ENCODE peak calls at places on chromosome 10, in four cellular contexts. Q is K562, W is HepG2, C is endothelial cell of umbilical vein. A is an unnamed sample.

GRCh38 chr10:44383749-44384600 is 922 bp downstream of the CXCL12 start:
- DNase-seq in W (no peak), C (no peak), Q (no peak), A (no peak)

GRCh38 chr10:5546891-5547683 is 22.3 kb downstream of the CALML3 start:
- DNase-seq in W (peak), C (peak), Q (no peak), A (no peak)

GRCh38 chr10:131686781-131687419 is 213.9 kb upstream of the PPP2R2D start:
- DNase-seq in Q (no peak), W (no peak), C (no peak), A (no peak)

GRCh38 chr10:108319434-108320222 is 1155.1 kb upstream of the SORCS1 start:
- DNase-seq in Q (no peak), W (no peak), C (no peak), A (no peak)

GRCh38 chr10:86306628-86307278 is 59.8 kb downstream of the GRID1 start:
- DNase-seq in W (peak), C (no peak), Q (peak), A (no peak)

GRCh38 chr10:74923556-74923955 is 97.2 kb downstream of the KAT6B start:
- DNase-seq in C (peak), Q (no peak), W (no peak), A (no peak)

GRCh38 chr10:22631646-22632278 is 82.6 kb downstream of the PIP4K2A start:
- DNase-seq in Q (peak), W (peak), C (peak), A (no peak)

GRCh38 chr10:35575640-35576039 is 29.5 kb upstream of the GJD4 start:
- DNase-seq in Q (no peak), C (no peak), W (no peak), A (no peak)

GRCh38 chr10:1047937-1048336 is 982 bp downstream of the IDI1 start:
- DNase-seq in W (no peak), Q (no peak), C (peak), A (no peak)

GRCh38 chr10:81733547-81733946 is 141.4 kb upstream of the NRG3 start:
- DNase-seq in C (no peak), Q (no peak), W (no peak), A (no peak)

GRCh38 chr10:103910442-103911000 is 7.5 kb downstream of the STN1 start:
- DNase-seq in Q (no peak), W (no peak), C (no peak), A (no peak)

GRCh38 chr10:67492317-67493019 is 203.5 kb downstream of the CTNNA3 start:
- DNase-seq in W (no peak), Q (no peak), C (peak), A (no peak)

GRCh38 chr10:44619975-44620374 is 235.1 kb upstream of the CXCL12 start:
- DNase-seq in Q (no peak), W (no peak), C (no peak), A (no peak)

GRCh38 chr10:34959321-34959720 is 130.8 kb downstream of the CUL2 start:
- DNase-seq in W (peak), C (no peak), Q (no peak), A (no peak)

GRCh38 chr10:10489765-10490164 is 527.9 kb upstream of the CELF2 start:
- DNase-seq in Q (no peak), C (no peak), W (no peak), A (no peak)

GRCh38 chr10:98296514-98296913 is 28.5 kb upstream of the LOXL4 start:
- DNase-seq in C (no peak), Q (no peak), W (no peak), A (no peak)

GRCh38 chr10:117419921-117420320 is 44.7 kb upstream of the PDZD8 start:
- DNase-seq in Q (no peak), C (peak), W (no peak), A (no peak)

GRCh38 chr10:52486840-52487611 is 172.9 kb downstream of the DKK1 start:
- DNase-seq in Q (no peak), C (peak), W (no peak), A (no peak)

GRCh38 chr10:4351723-4352565 is 474.1 kb upstream of the AKR1E2 start:
- DNase-seq in Q (no peak), C (peak), W (no peak), A (no peak)

GRCh38 chr10:29932991-29933390 is 126.4 kb downstream of the JCAD start:
- DNase-seq in Q (no peak), C (no peak), W (no peak), A (no peak)

GRCh38 chr10:86673827-86674581 is 5.7 kb downstream of the LDB3 start:
- DNase-seq in W (no peak), C (no peak), Q (no peak), A (no peak)

GRCh38 chr10:30437039-30437781 is 3.2 kb downstream of the MAP3K8 start:
- DNase-seq in C (peak), Q (peak), W (no peak), A (no peak)

GRCh38 chr10:5943536-5943935 is 33.8 kb downstream of the IL15RA start:
- DNase-seq in W (no peak), C (peak), Q (no peak), A (no peak)

GRCh38 chr10:8042032-8042863 is 12.2 kb upstream of the GATA3 start:
- DNase-seq in C (peak), Q (no peak), W (no peak), A (no peak)

GRCh38 chr10:14025283-14025682 is 305.4 kb downstream of the FRMD4A start:
- DNase-seq in W (no peak), Q (no peak), C (no peak), A (no peak)

GRCh38 chr10:5898163-5898562 is 8.1 kb downstream of the FBH1 start:
- DNase-seq in Q (no peak), C (no peak), W (no peak), A (no peak)

GRCh38 chr10:420154-421121 is 269.0 kb downstream of the DIP2C start:
- DNase-seq in Q (no peak), C (peak), W (no peak), A (no peak)

GRCh38 chr10:96700477-96701099 is 19.7 kb downstream of the PIK3AP1 start:
- DNase-seq in C (no peak), W (no peak), Q (no peak), A (no peak)

DNA sequence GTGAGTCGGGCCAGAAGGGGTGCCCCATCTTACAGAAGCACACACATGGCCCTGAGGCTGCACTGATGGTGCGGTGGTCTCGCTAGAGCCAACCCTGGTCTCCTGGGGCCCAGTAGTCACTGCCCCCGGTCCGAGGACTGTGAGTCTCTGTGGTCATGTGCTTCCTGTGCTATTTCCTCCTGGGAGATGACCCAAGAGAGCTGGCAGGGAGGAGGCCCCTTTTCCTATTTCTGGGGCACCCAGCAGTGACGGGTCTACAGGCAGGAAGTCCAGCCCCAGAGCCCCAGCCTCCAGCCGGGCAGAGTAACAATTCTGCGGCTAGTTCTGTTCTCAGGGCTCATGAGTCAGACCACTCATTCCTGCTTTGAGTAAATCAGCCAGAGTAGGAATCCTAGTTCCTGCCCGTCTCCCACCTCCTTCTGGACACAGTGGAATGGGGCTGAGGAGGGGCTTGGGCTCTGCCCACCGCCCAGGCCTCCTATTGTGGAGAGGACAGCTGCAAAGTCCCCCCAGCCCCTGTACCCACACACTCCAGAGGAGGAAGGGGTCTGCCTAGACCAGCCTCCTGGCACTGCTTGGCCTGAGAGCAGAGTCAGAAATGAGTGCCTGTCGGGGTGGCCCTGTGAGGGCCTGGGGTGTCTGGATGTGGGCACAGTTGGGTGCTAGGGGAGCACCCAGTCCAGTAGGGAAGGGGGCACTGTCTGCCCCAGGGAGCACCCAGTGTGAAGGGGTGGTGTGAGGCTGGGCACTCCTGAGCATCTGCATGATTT is 80.5 kb upstream of the PPIF start:
- DNase-seq in W (no peak), C (peak), Q (no peak), A (peak)
- H3K9ac ChIP-seq in W (no peak), C (peak), Q (no peak), A (peak)

GRCh38 chr10:59805043-59805442 is 51.8 kb upstream of the MRLN start:
- DNase-seq in Q (peak), C (no peak), W (peak), A (no peak)

GRCh38 chr10:59808896-59809643 is 55.8 kb upstream of the MRLN start:
- DNase-seq in Q (peak), C (peak), W (peak), A (peak)

GRCh38 chr10:59809644-59809974 is 56.4 kb upstream of the MRLN start:
- DNase-seq in C (no peak), Q (no peak), W (no peak), A (no peak)

GRCh38 chr10:59804220-59804619 is 51.0 kb upstream of the MRLN start:
- DNase-seq in C (no peak), W (no peak), Q (no peak), A (no peak)

GRCh38 chr10:59807629-59808620 is 54.7 kb upstream of the MRLN start:
- DNase-seq in C (no peak), Q (no peak), W (no peak), A (no peak)
- TF ChIP-seq MYC in C (no peak), Q (no peak), W (no peak), A (no peak)

GRCh38 chr10:60237977-60238376 is 151.7 kb downstream of the ANK3 start:
- DNase-seq in Q (no peak), C (no peak), W (no peak), A (peak)
- H3K9ac ChIP-seq in Q (no peak), C (no peak), W (no peak), A (no peak)

GRCh38 chr10:71075066-71075758 is 137.2 kb upstream of the UNC5B start:
- DNase-seq in C (no peak), W (no peak), Q (no peak), A (no peak)

GRCh38 chr10:71072146-71072819 is 140.1 kb upstream of the UNC5B start:
- DNase-seq in C (no peak), W (no peak), Q (no peak), A (no peak)

GRCh38 chr10:71072820-71073205 is 139.6 kb upstream of the UNC5B start:
- DNase-seq in C (no peak), W (no peak), Q (no peak), A (no peak)

GRCh38 chr10:71074176-71074755 is 138.1 kb upstream of the UNC5B start:
- DNase-seq in Q (peak), C (no peak), W (no peak), A (no peak)

GRCh38 chr10:71073451-71074175 is 138.8 kb upstream of the UNC5B start:
- DNase-seq in Q (no peak), W (no peak), C (no peak), A (no peak)
- TF ChIP-seq MYC in Q (no peak), W (no peak), C (no peak), A (no peak)

A was measured in GM12878.